ENCODE peak calls at places on chromosome 9, in nine cellular contexts. One of them, this sample, is unnamed.

GRCh38 chr9:116074658-116075057 is 78.9 kb upstream of the PAPPA start:
- DNase-seq in choroid plexus epithelial cell: no peak
- DNase-seq in cardiac muscle cell: no peak
- DNase-seq in hypothalamus: no peak
- DNase-seq in iris pigment epithelial cell: peak; percentile 71
- DNase-seq in dermis blood vessel endothelial cell: no peak
- DNase-seq in T-helper 1 cell: no peak
- DNase-seq in heart left ventricle: no peak
- DNase-seq in HFF-Myc: no peak
- DNase-seq in this sample: no peak

GRCh38 chr9:35619800-35620158 is 1.6 kb upstream of the CD72 start:
- DNase-seq in choroid plexus epithelial cell: no peak
- DNase-seq in cardiac muscle cell: no peak
- DNase-seq in hypothalamus: no peak
- DNase-seq in iris pigment epithelial cell: no peak
- DNase-seq in dermis blood vessel endothelial cell: no peak
- DNase-seq in T-helper 1 cell: no peak
- DNase-seq in heart left ventricle: no peak
- DNase-seq in HFF-Myc: no peak
- DNase-seq in this sample: no peak

GRCh38 chr9:77142366-77142765 is 35.0 kb upstream of the VPS13A start:
- DNase-seq in choroid plexus epithelial cell: no peak
- DNase-seq in cardiac muscle cell: no peak
- DNase-seq in hypothalamus: no peak
- DNase-seq in iris pigment epithelial cell: no peak
- DNase-seq in dermis blood vessel endothelial cell: no peak
- DNase-seq in T-helper 1 cell: no peak
- DNase-seq in heart left ventricle: no peak
- DNase-seq in HFF-Myc: no peak
- DNase-seq in this sample: no peak

GRCh38 chr9:130793589-130793988 is 41.5 kb upstream of the ABL1 start:
- DNase-seq in choroid plexus epithelial cell: no peak
- DNase-seq in cardiac muscle cell: no peak
- DNase-seq in hypothalamus: no peak
- DNase-seq in iris pigment epithelial cell: no peak
- DNase-seq in dermis blood vessel endothelial cell: no peak
- DNase-seq in T-helper 1 cell: no peak
- DNase-seq in heart left ventricle: no peak
- DNase-seq in HFF-Myc: no peak
- DNase-seq in this sample: no peak

GRCh38 chr9:124392855-124393460 is 22.3 kb downstream of the PSMB7 start:
- DNase-seq in choroid plexus epithelial cell: peak; percentile 63
- DNase-seq in cardiac muscle cell: peak; percentile 42
- DNase-seq in hypothalamus: peak; percentile 15
- DNase-seq in iris pigment epithelial cell: peak; percentile 90
- DNase-seq in dermis blood vessel endothelial cell: peak; percentile 75
- DNase-seq in T-helper 1 cell: no peak
- DNase-seq in heart left ventricle: no peak
- DNase-seq in HFF-Myc: peak; percentile 63
- DNase-seq in this sample: no peak

GRCh38 chr9:100427366-100428263 is 672 bp downstream of the MSANTD3 start:
- DNase-seq in choroid plexus epithelial cell: peak; percentile 66
- DNase-seq in cardiac muscle cell: peak; percentile 73
- DNase-seq in hypothalamus: no peak
- DNase-seq in iris pigment epithelial cell: peak; percentile 63
- DNase-seq in dermis blood vessel endothelial cell: peak; percentile 76
- DNase-seq in T-helper 1 cell: peak; percentile 11
- DNase-seq in heart left ventricle: peak; percentile 52
- DNase-seq in HFF-Myc: no peak
- DNase-seq in this sample: no peak

GRCh38 chr9:7185612-7186011 is 427.8 kb downstream of the KDM4C start:
- DNase-seq in choroid plexus epithelial cell: peak; percentile 97
- DNase-seq in cardiac muscle cell: no peak
- DNase-seq in hypothalamus: no peak
- DNase-seq in iris pigment epithelial cell: peak; percentile 90
- DNase-seq in dermis blood vessel endothelial cell: peak; percentile 86
- DNase-seq in T-helper 1 cell: no peak
- DNase-seq in heart left ventricle: no peak
- DNase-seq in HFF-Myc: peak; percentile 64
- DNase-seq in this sample: no peak

GRCh38 chr9:130054428-130054786 is 701 bp downstream of the GPR107 start:
- DNase-seq in choroid plexus epithelial cell: no peak
- DNase-seq in cardiac muscle cell: no peak
- DNase-seq in hypothalamus: no peak
- DNase-seq in iris pigment epithelial cell: no peak
- DNase-seq in dermis blood vessel endothelial cell: no peak
- DNase-seq in T-helper 1 cell: no peak
- DNase-seq in heart left ventricle: no peak
- DNase-seq in HFF-Myc: no peak
- DNase-seq in this sample: no peak

GRCh38 chr9:119026120-119026519 is 343.1 kb downstream of the BRINP1 start:
- DNase-seq in choroid plexus epithelial cell: no peak
- DNase-seq in cardiac muscle cell: no peak
- DNase-seq in hypothalamus: peak; percentile 3
- DNase-seq in iris pigment epithelial cell: peak; percentile 10
- DNase-seq in dermis blood vessel endothelial cell: no peak
- DNase-seq in T-helper 1 cell: no peak
- DNase-seq in heart left ventricle: peak; percentile 47
- DNase-seq in HFF-Myc: no peak
- DNase-seq in this sample: no peak

GRCh38 chr9:135248111-135248510 is 160.6 kb downstream of the OLFM1 start:
- DNase-seq in choroid plexus epithelial cell: no peak
- DNase-seq in cardiac muscle cell: no peak
- DNase-seq in hypothalamus: no peak
- DNase-seq in iris pigment epithelial cell: no peak
- DNase-seq in dermis blood vessel endothelial cell: no peak
- DNase-seq in T-helper 1 cell: no peak
- DNase-seq in heart left ventricle: no peak
- DNase-seq in HFF-Myc: no peak
- DNase-seq in this sample: no peak

GRCh38 chr9:8855046-8855445 is 1055.5 kb upstream of the DMAC1 start:
- DNase-seq in choroid plexus epithelial cell: peak; percentile 34
- DNase-seq in cardiac muscle cell: peak; percentile 58
- DNase-seq in hypothalamus: no peak
- DNase-seq in iris pigment epithelial cell: no peak
- DNase-seq in dermis blood vessel endothelial cell: peak; percentile 59
- DNase-seq in T-helper 1 cell: no peak
- DNase-seq in heart left ventricle: no peak
- DNase-seq in HFF-Myc: no peak
- DNase-seq in this sample: no peak

GRCh38 chr9:132823370-132824144 is 54.5 kb downstream of the AK8 start:
- DNase-seq in choroid plexus epithelial cell: no peak
- DNase-seq in cardiac muscle cell: no peak
- DNase-seq in hypothalamus: no peak
- DNase-seq in iris pigment epithelial cell: no peak
- DNase-seq in dermis blood vessel endothelial cell: no peak
- DNase-seq in T-helper 1 cell: no peak
- DNase-seq in heart left ventricle: no peak
- DNase-seq in HFF-Myc: no peak
- DNase-seq in this sample: no peak

GRCh38 chr9:98118640-98119601 is at the start of gene TRIM14:
- DNase-seq in choroid plexus epithelial cell: peak; percentile 52
- DNase-seq in cardiac muscle cell: peak; percentile 65
- DNase-seq in hypothalamus: no peak
- DNase-seq in iris pigment epithelial cell: peak; percentile 70
- DNase-seq in dermis blood vessel endothelial cell: peak; percentile 53
- DNase-seq in T-helper 1 cell: peak; percentile 38
- DNase-seq in heart left ventricle: peak; percentile 33
- DNase-seq in HFF-Myc: peak; percentile 32
- DNase-seq in this sample: peak; percentile 43

GRCh38 chr9:122816163-122816867 is 12.1 kb downstream of the PDCL start:
- DNase-seq in choroid plexus epithelial cell: peak; percentile 67
- DNase-seq in cardiac muscle cell: no peak
- DNase-seq in hypothalamus: no peak
- DNase-seq in iris pigment epithelial cell: peak; percentile 55
- DNase-seq in dermis blood vessel endothelial cell: peak; percentile 98
- DNase-seq in T-helper 1 cell: no peak
- DNase-seq in heart left ventricle: peak; percentile 62
- DNase-seq in HFF-Myc: no peak
- DNase-seq in this sample: no peak

GRCh38 chr9:35517136-35517535 is 27.2 kb downstream of the RUSC2 start:
- DNase-seq in choroid plexus epithelial cell: no peak
- DNase-seq in cardiac muscle cell: no peak
- DNase-seq in hypothalamus: no peak
- DNase-seq in iris pigment epithelial cell: no peak
- DNase-seq in dermis blood vessel endothelial cell: no peak
- DNase-seq in T-helper 1 cell: no peak
- DNase-seq in heart left ventricle: no peak
- DNase-seq in HFF-Myc: no peak
- DNase-seq in this sample: no peak

GRCh38 chr9:108569624-108570023 is 286.2 kb downstream of the ACTL7B start:
- DNase-seq in choroid plexus epithelial cell: peak; percentile 25
- DNase-seq in cardiac muscle cell: no peak
- DNase-seq in hypothalamus: no peak
- DNase-seq in iris pigment epithelial cell: peak; percentile 37
- DNase-seq in dermis blood vessel endothelial cell: peak; percentile 3
- DNase-seq in T-helper 1 cell: no peak
- DNase-seq in heart left ventricle: no peak
- DNase-seq in HFF-Myc: peak; percentile 56
- DNase-seq in this sample: no peak

GRCh38 chr9:29241320-29241719 is 1668.0 kb upstream of the C9orf72 start:
- DNase-seq in choroid plexus epithelial cell: no peak
- DNase-seq in cardiac muscle cell: no peak
- DNase-seq in hypothalamus: no peak
- DNase-seq in iris pigment epithelial cell: peak; percentile 0
- DNase-seq in dermis blood vessel endothelial cell: no peak
- DNase-seq in T-helper 1 cell: no peak
- DNase-seq in heart left ventricle: no peak
- DNase-seq in HFF-Myc: no peak
- DNase-seq in this sample: no peak

GRCh38 chr9:134171316-134172197 is 7.2 kb upstream of the RNU6ATAC start:
- DNase-seq in choroid plexus epithelial cell: peak; percentile 52
- DNase-seq in cardiac muscle cell: no peak
- DNase-seq in hypothalamus: no peak
- DNase-seq in iris pigment epithelial cell: peak; percentile 33
- DNase-seq in dermis blood vessel endothelial cell: no peak
- DNase-seq in T-helper 1 cell: no peak
- DNase-seq in heart left ventricle: no peak
- DNase-seq in HFF-Myc: no peak
- DNase-seq in this sample: no peak

GRCh38 chr9:110443878-110444245 is 106.2 kb upstream of the TXNDC8 start:
- DNase-seq in choroid plexus epithelial cell: peak; percentile 86
- DNase-seq in cardiac muscle cell: no peak
- DNase-seq in hypothalamus: no peak
- DNase-seq in iris pigment epithelial cell: peak; percentile 90
- DNase-seq in dermis blood vessel endothelial cell: no peak
- DNase-seq in T-helper 1 cell: no peak
- DNase-seq in heart left ventricle: no peak
- DNase-seq in HFF-Myc: no peak
- DNase-seq in this sample: no peak

GRCh38 chr9:135108801-135109500 is 21.5 kb downstream of the OLFM1 start:
- DNase-seq in choroid plexus epithelial cell: no peak
- DNase-seq in cardiac muscle cell: no peak
- DNase-seq in hypothalamus: no peak
- DNase-seq in iris pigment epithelial cell: no peak
- DNase-seq in dermis blood vessel endothelial cell: no peak
- DNase-seq in T-helper 1 cell: no peak
- DNase-seq in heart left ventricle: no peak
- DNase-seq in HFF-Myc: no peak
- DNase-seq in this sample: no peak

GRCh38 chr9:87238545-87238944 is 259.1 kb upstream of the DAPK1 start:
- DNase-seq in choroid plexus epithelial cell: no peak
- DNase-seq in cardiac muscle cell: no peak
- DNase-seq in hypothalamus: no peak
- DNase-seq in iris pigment epithelial cell: peak; percentile 44
- DNase-seq in dermis blood vessel endothelial cell: no peak
- DNase-seq in T-helper 1 cell: no peak
- DNase-seq in heart left ventricle: no peak
- DNase-seq in HFF-Myc: no peak
- DNase-seq in this sample: no peak

GRCh38 chr9:121268598-121269029 is 652 bp downstream of the GSN start:
- DNase-seq in choroid plexus epithelial cell: no peak
- DNase-seq in cardiac muscle cell: no peak
- DNase-seq in hypothalamus: no peak
- DNase-seq in iris pigment epithelial cell: no peak
- DNase-seq in dermis blood vessel endothelial cell: peak; percentile 24
- DNase-seq in T-helper 1 cell: no peak
- DNase-seq in heart left ventricle: no peak
- DNase-seq in HFF-Myc: no peak
- DNase-seq in this sample: no peak

GRCh38 chr9:129109952-129110739 is 447 bp downstream of the CRAT start:
- DNase-seq in choroid plexus epithelial cell: no peak
- DNase-seq in cardiac muscle cell: peak; percentile 19
- DNase-seq in hypothalamus: no peak
- DNase-seq in iris pigment epithelial cell: peak; percentile 16
- DNase-seq in dermis blood vessel endothelial cell: peak; percentile 28
- DNase-seq in T-helper 1 cell: no peak
- DNase-seq in heart left ventricle: no peak
- DNase-seq in HFF-Myc: no peak
- DNase-seq in this sample: no peak

GRCh38 chr9:106843361-106843760 is 19.6 kb upstream of the ZNF462 start:
- DNase-seq in choroid plexus epithelial cell: peak; percentile 30
- DNase-seq in cardiac muscle cell: no peak
- DNase-seq in hypothalamus: no peak
- DNase-seq in iris pigment epithelial cell: no peak
- DNase-seq in dermis blood vessel endothelial cell: peak; percentile 11
- DNase-seq in T-helper 1 cell: no peak
- DNase-seq in heart left ventricle: no peak
- DNase-seq in HFF-Myc: no peak
- DNase-seq in this sample: no peak

GRCh38 chr9:18622186-18622836 is 148.4 kb downstream of the ADAMTSL1 start:
- DNase-seq in choroid plexus epithelial cell: no peak
- DNase-seq in cardiac muscle cell: no peak
- DNase-seq in hypothalamus: no peak
- DNase-seq in iris pigment epithelial cell: no peak
- DNase-seq in dermis blood vessel endothelial cell: no peak
- DNase-seq in T-helper 1 cell: no peak
- DNase-seq in heart left ventricle: no peak
- DNase-seq in HFF-Myc: no peak
- DNase-seq in this sample: no peak

GRCh38 chr9:72315089-72315509 is 49.9 kb downstream of the ZFAND5 start:
- DNase-seq in choroid plexus epithelial cell: peak; percentile 90
- DNase-seq in cardiac muscle cell: peak; percentile 8
- DNase-seq in hypothalamus: peak; percentile 13
- DNase-seq in iris pigment epithelial cell: peak; percentile 69
- DNase-seq in dermis blood vessel endothelial cell: peak; percentile 9
- DNase-seq in T-helper 1 cell: no peak
- DNase-seq in heart left ventricle: peak; percentile 47
- DNase-seq in HFF-Myc: peak; percentile 31
- DNase-seq in this sample: no peak

GRCh38 chr9:120324461-120324860 is 255.5 kb downstream of the CDK5RAP2 start:
- DNase-seq in choroid plexus epithelial cell: no peak
- DNase-seq in cardiac muscle cell: no peak
- DNase-seq in hypothalamus: no peak
- DNase-seq in iris pigment epithelial cell: no peak
- DNase-seq in dermis blood vessel endothelial cell: no peak
- DNase-seq in T-helper 1 cell: no peak
- DNase-seq in heart left ventricle: no peak
- DNase-seq in HFF-Myc: no peak
- DNase-seq in this sample: no peak

GRCh38 chr9:22045423-22045822 is 36.3 kb upstream of the CDKN2B start:
- DNase-seq in choroid plexus epithelial cell: no peak
- DNase-seq in cardiac muscle cell: no peak
- DNase-seq in hypothalamus: no peak
- DNase-seq in iris pigment epithelial cell: no peak
- DNase-seq in dermis blood vessel endothelial cell: peak; percentile 30
- DNase-seq in T-helper 1 cell: no peak
- DNase-seq in heart left ventricle: no peak
- DNase-seq in HFF-Myc: no peak
- DNase-seq in this sample: no peak

GRCh38 chr9:68462004-68462775 is 78.5 kb downstream of the TMEM252 start:
- DNase-seq in choroid plexus epithelial cell: peak; percentile 1
- DNase-seq in cardiac muscle cell: no peak
- DNase-seq in hypothalamus: no peak
- DNase-seq in iris pigment epithelial cell: no peak
- DNase-seq in dermis blood vessel endothelial cell: no peak
- DNase-seq in T-helper 1 cell: no peak
- DNase-seq in heart left ventricle: peak; percentile 30
- DNase-seq in HFF-Myc: no peak
- DNase-seq in this sample: no peak

GRCh38 chr9:116100711-116101111 is 52.9 kb upstream of the PAPPA start:
- DNase-seq in choroid plexus epithelial cell: peak; percentile 67
- DNase-seq in cardiac muscle cell: no peak
- DNase-seq in hypothalamus: no peak
- DNase-seq in iris pigment epithelial cell: peak; percentile 95
- DNase-seq in dermis blood vessel endothelial cell: no peak
- DNase-seq in T-helper 1 cell: no peak
- DNase-seq in heart left ventricle: no peak
- DNase-seq in HFF-Myc: no peak
- DNase-seq in this sample: no peak

GRCh38 chr9:77016526-77017504 is 2.6 kb upstream of the FOXB2 start:
- DNase-seq in choroid plexus epithelial cell: no peak
- DNase-seq in cardiac muscle cell: peak; percentile 23
- DNase-seq in hypothalamus: no peak
- DNase-seq in iris pigment epithelial cell: no peak
- DNase-seq in dermis blood vessel endothelial cell: no peak
- DNase-seq in T-helper 1 cell: no peak
- DNase-seq in heart left ventricle: no peak
- DNase-seq in HFF-Myc: no peak
- DNase-seq in this sample: no peak